ENCODE peak calls at places on chromosomes 12 and 14, in eight cellular contexts. U is memory B cell; A is midbrain; Z is cortex of kidney; N is stimulated activated CD4-positive, alpha-beta T cell treated with anti-CD3 and anti-CD28 coated beads, Interleukin-15, amount 100 ng/mL, for 1 hour; D is activated T-cell treated with anti-CD3 and anti-CD28 coated beads for 24 hours; H is activated CD8-positive, alpha-beta T cell treated with anti-CD3 and anti-CD28 coated beads, Interleukin-2, amount 10 ng/mL, durations not matched to agents 7 days and 5 days; R is breast epithelium. C is an unnamed sample.

GRCh38 chr12:111297703-111298426 is 71.0 kb downstream of the PHETA1 start:
- DNase-seq in U (no peak), A (no peak), Z (no peak), N (no peak), D (no peak), H (no peak), R (no peak), C (peak; percentile 72)

GRCh38 chr12:48852734-48853168 is 788 bp upstream of the DDX23 start:
- DNase-seq in U (peak; percentile 21), A (no peak), Z (no peak), N (no peak), D (no peak), H (no peak), R (no peak), C (peak; percentile 73)

GRCh38 chr14:105388110-105388951 is 10.0 kb upstream of the TEX22 start:
- DNase-seq in U (no peak), A (no peak), Z (no peak), N (no peak), D (no peak), H (no peak), R (no peak), C (no peak)

GRCh38 chr12:46717848-46718247 is 107.9 kb downstream of the SLC38A4 start:
- DNase-seq in U (no peak), A (no peak), Z (no peak), N (no peak), D (no peak), H (no peak), R (no peak), C (no peak)

GRCh38 chr12:50192908-50193307 is 25.7 kb upstream of the CERS5 start:
- DNase-seq in U (no peak), A (no peak), Z (no peak), N (no peak), D (no peak), H (no peak), R (no peak), C (no peak)

GRCh38 chr12:13377698-13378097 is 181.2 kb downstream of the EMP1 start:
- DNase-seq in U (no peak), A (no peak), Z (no peak), N (no peak), D (no peak), H (no peak), R (no peak), C (no peak)

GRCh38 chr12:70637286-70637685 is at the start of gene PTPRB:
- DNase-seq in U (no peak), A (no peak), Z (no peak), N (no peak), D (no peak), H (no peak), R (no peak), C (no peak)

GRCh38 chr14:68766299-68767247 is 26.3 kb downstream of the ZFP36L1 start:
- DNase-seq in U (no peak), A (no peak), Z (no peak), N (no peak), D (no peak), H (no peak), R (no peak), C (no peak)

GRCh38 chr12:10033783-10034381 is 3.4 kb downstream of the CLEC9A start:
- DNase-seq in U (no peak), A (peak; percentile 8), Z (no peak), N (no peak), D (no peak), H (no peak), R (no peak), C (peak; percentile 30)

GRCh38 chr12:46154221-46154975 is 114.4 kb downstream of the SLC38A1 start:
- DNase-seq in U (no peak), A (no peak), Z (no peak), N (no peak), D (no peak), H (no peak), R (no peak), C (no peak)

GRCh38 chr12:12172106-12172511 is 94.7 kb downstream of the LRP6 start:
- DNase-seq in U (no peak), A (no peak), Z (no peak), N (no peak), D (peak; percentile 2), H (peak; percentile 71), R (no peak), C (no peak)

GRCh38 chr12:44217146-44217883 is 381.4 kb downstream of the TMEM117 start:
- DNase-seq in U (no peak), A (no peak), Z (no peak), N (no peak), D (no peak), H (no peak), R (no peak), C (no peak)

GRCh38 chr14:90558041-90558982 is 161.5 kb downstream of the CALM1 start:
- DNase-seq in U (no peak), A (no peak), Z (no peak), N (no peak), D (no peak), H (no peak), R (no peak), C (no peak)

GRCh38 chr12:112282920-112283319 is 99.3 kb downstream of the HECTD4 start:
- DNase-seq in U (no peak), A (no peak), Z (no peak), N (no peak), D (no peak), H (no peak), R (no peak), C (no peak)

GRCh38 chr12:96239711-96240234 is 45.6 kb downstream of the ELK3 start:
- DNase-seq in U (no peak), A (no peak), Z (no peak), N (no peak), D (no peak), H (no peak), R (no peak), C (no peak)

GRCh38 chr12:132057691-132058090 is 86.4 kb downstream of the DDX51 start:
- DNase-seq in U (no peak), A (no peak), Z (no peak), N (no peak), D (no peak), H (no peak), R (no peak), C (no peak)

GRCh38 chr12:2084553-2085296 is 31.9 kb downstream of the CACNA1C start:
- DNase-seq in U (no peak), A (no peak), Z (no peak), N (no peak), D (no peak), H (no peak), R (no peak), C (no peak)

GRCh38 chr12:67624355-67624754 is 24.2 kb upstream of the DYRK2 start:
- DNase-seq in U (no peak), A (no peak), Z (no peak), N (no peak), D (no peak), H (no peak), R (no peak), C (peak; percentile 35)

GRCh38 chr14:99737451-99737951 is 53.4 kb downstream of the CYP46A1 start:
- DNase-seq in U (no peak), A (peak; percentile 38), Z (no peak), N (no peak), D (no peak), H (no peak), R (no peak), C (no peak)

GRCh38 chr14:103206023-103206481 is 82.8 kb downstream of the TNFAIP2 start:
- DNase-seq in U (no peak), A (no peak), Z (no peak), N (no peak), D (no peak), H (no peak), R (no peak), C (no peak)

GRCh38 chr14:72711936-72712335 is 182.0 kb downstream of the DPF3 start:
- DNase-seq in U (no peak), A (no peak), Z (no peak), N (no peak), D (no peak), H (no peak), R (no peak), C (no peak)

GRCh38 chr12:68871899-68872298 is 61.1 kb downstream of the CPM start:
- DNase-seq in U (no peak), A (no peak), Z (no peak), N (no peak), D (no peak), H (no peak), R (no peak), C (peak; percentile 73)

GRCh38 chr12:51905507-51906438 is 1.5 kb upstream of the ACVRL1 start:
- DNase-seq in U (no peak), A (no peak), Z (no peak), N (no peak), D (no peak), H (no peak), R (no peak), C (no peak)

GRCh38 chr14:54337314-54337713 is 59.5 kb upstream of the CDKN3 start:
- DNase-seq in U (no peak), A (no peak), Z (no peak), N (no peak), D (no peak), H (no peak), R (no peak), C (peak; percentile 51)

GRCh38 chr14:35877276-35877675 is 51.1 kb downstream of the BRMS1L start:
- DNase-seq in U (no peak), A (no peak), Z (no peak), N (no peak), D (no peak), H (no peak), R (no peak), C (no peak)

GRCh38 chr14:91374897-91375747 is 42.5 kb downstream of the CCDC88C start:
- DNase-seq in U (no peak), A (peak; percentile 5), Z (no peak), N (no peak), D (no peak), H (peak; percentile 55), R (no peak), C (peak; percentile 74)

GRCh38 chr14:52402812-52403526 is 88.9 kb downstream of the PTGER2 start:
- DNase-seq in U (no peak), A (no peak), Z (no peak), N (no peak), D (peak; percentile 24), H (no peak), R (no peak), C (no peak)

GRCh38 chr12:68113644-68114043 is 45.9 kb downstream of the IFNG start:
- DNase-seq in U (no peak), A (no peak), Z (no peak), N (peak; percentile 16), D (no peak), H (peak; percentile 53), R (no peak), C (peak; percentile 72)

GRCh38 chr12:76180401-76181277 is 96.2 kb upstream of the NAP1L1 start:
- DNase-seq in U (no peak), A (no peak), Z (no peak), N (no peak), D (no peak), H (no peak), R (no peak), C (peak; percentile 24)

GRCh38 chr12:112978163-112979081 is at the start of gene OAS2:
- DNase-seq in U (peak; percentile 63), A (peak; percentile 12), Z (no peak), N (peak; percentile 54), D (peak; percentile 70), H (peak; percentile 94), R (peak; percentile 60), C (peak; percentile 28)

GRCh38 chr14:58690801-58691516 is 53.2 kb downstream of the DACT1 start:
- DNase-seq in U (no peak), A (no peak), Z (no peak), N (no peak), D (no peak), H (no peak), R (no peak), C (no peak)